ENCODE peak calls at places on chromosomes 7 and 10, in seven cellular contexts. Z is GM23338, E is T-helper 9 cell, U is NCI-H1092, C is HuH-7.5, G is heart left ventricle, R is coronary artery. M is an unnamed sample.
A peak's percentile ranks its signal among the peaks of the same experiment; 100 is the strongest.

GRCh38 chr7:116093516-116094301 is 63.1 kb upstream of the TFEC start:
- DNase-seq in G (no peak), R (no peak), Z (no peak), U (no peak), C (no peak), E (no peak), M (no peak)

GRCh38 chr7:32937344-32938174 is 19.7 kb upstream of the FKBP9 start:
- DNase-seq in E (no peak), Z (no peak), G (peak; percentile 79), C (peak; percentile 28), R (no peak), U (peak; percentile 70), M (peak; percentile 93)

GRCh38 chr7:82050792-82051191 is 280.9 kb upstream of the HGF start:
- DNase-seq in C (no peak), R (no peak), G (no peak), U (no peak), E (no peak), Z (no peak), M (no peak)

GRCh38 chr7:115548756-115549155 is 481.8 kb downstream of the TFEC start:
- DNase-seq in E (no peak), Z (no peak), U (no peak), G (no peak), C (no peak), R (no peak), M (no peak)

GRCh38 chr10:133394801-133395221 is 854 bp downstream of the MTG1 start:
- DNase-seq in E (no peak), R (no peak), Z (no peak), C (no peak), U (no peak), G (no peak), M (no peak)

GRCh38 chr7:130959743-130960207 is 225.8 kb upstream of the KLF14 start:
- DNase-seq in R (no peak), E (no peak), U (no peak), Z (peak; percentile 70), C (no peak), G (no peak), M (no peak)

GRCh38 chr10:46542567-46543323 is 13.7 kb downstream of the GPRIN2 start:
- DNase-seq in G (peak; percentile 19), E (no peak), U (no peak), R (no peak), Z (no peak), C (no peak), M (no peak)

GRCh38 chr7:49927581-49927980 is 154.1 kb downstream of the VWC2 start:
- DNase-seq in C (no peak), Z (no peak), U (no peak), E (no peak), R (no peak), G (no peak), M (no peak)

GRCh38 chr7:150966002-150966401 is 12.1 kb downstream of the KCNH2 start:
- DNase-seq in R (no peak), G (peak; percentile 76), E (no peak), U (no peak), Z (peak; percentile 63), C (no peak), M (peak; percentile 54)

GRCh38 chr10:82934429-82934828 is 1059.4 kb downstream of the NRG3 start:
- DNase-seq in G (no peak), R (no peak), C (no peak), E (no peak), Z (peak; percentile 47), U (no peak), M (no peak)

GRCh38 chr10:102131286-102132170 is 1.3 kb upstream of the PPRC1 start:
- DNase-seq in G (no peak), C (no peak), U (no peak), E (no peak), Z (no peak), R (no peak), M (no peak)

GRCh38 chr7:128827971-128828711 is 2.1 kb upstream of the FLNC start:
- DNase-seq in U (no peak), Z (no peak), R (no peak), C (no peak), E (no peak), G (peak; percentile 91), M (no peak)

GRCh38 chr10:60446855-60447254 is 57.2 kb upstream of the ANK3 start:
- DNase-seq in G (peak; percentile 27), Z (no peak), E (no peak), U (no peak), C (no peak), R (no peak), M (no peak)

GRCh38 chr7:132270517-132270916 is 305.8 kb downstream of the PLXNA4 start:
- DNase-seq in C (no peak), Z (peak; percentile 47), R (no peak), G (no peak), E (no peak), U (no peak), M (no peak)

GRCh38 chr10:104232613-104233102 is 494 bp upstream of the CFAP43 start:
- DNase-seq in G (no peak), E (no peak), C (no peak), U (no peak), R (no peak), Z (no peak), M (no peak)

GRCh38 chr10:11600280-11600679 is 11.2 kb downstream of the USP6NL start:
- DNase-seq in U (no peak), C (no peak), E (no peak), G (no peak), R (no peak), Z (no peak), M (no peak)

GRCh38 chr7:151875862-151876111 is 1.1 kb downstream of the PRKAG2 start:
- DNase-seq in Z (peak; percentile 76), G (no peak), U (no peak), C (peak; percentile 81), R (no peak), E (peak; percentile 59), M (no peak)

GRCh38 chr10:125407000-125407502 is 246.7 kb upstream of the CTBP2 start:
- DNase-seq in G (no peak), C (no peak), Z (no peak), R (no peak), E (no peak), U (no peak), M (no peak)

GRCh38 chr7:98619450-98620321 is 2.6 kb downstream of the NPTX2 start:
- DNase-seq in U (peak; percentile 3), C (peak; percentile 77), G (peak; percentile 62), E (no peak), Z (peak; percentile 66), R (no peak), M (no peak)

GRCh38 chr7:16412535-16413247 is 8.6 kb downstream of the CRPPA start:
- DNase-seq in E (no peak), R (no peak), U (no peak), C (no peak), Z (no peak), G (peak; percentile 42), M (no peak)

GRCh38 chr7:139821349-139822115 is 7.5 kb upstream of the TBXAS1 start:
- DNase-seq in G (no peak), E (no peak), U (no peak), R (no peak), C (no peak), Z (no peak), M (no peak)

GRCh38 chr7:12111461-12112405 is 99.4 kb upstream of the TMEM106B start:
- DNase-seq in G (no peak), R (no peak), U (peak; percentile 71), C (peak; percentile 26), E (no peak), Z (peak; percentile 81), M (no peak)

GRCh38 chr10:98646998-98647917 is 200.5 kb upstream of the HPS1 start:
- DNase-seq in U (no peak), R (no peak), C (no peak), G (no peak), E (no peak), Z (peak; percentile 78), M (peak; percentile 33)

GRCh38 chr7:105839271-105839670 is 37.1 kb downstream of the ATXN7L1 start:
- DNase-seq in R (no peak), C (no peak), U (peak; percentile 20), Z (no peak), E (no peak), G (no peak), M (no peak)

GRCh38 chr7:91288208-91288824 is 24.1 kb downstream of the FZD1 start:
- DNase-seq in G (peak; percentile 44), E (no peak), Z (peak; percentile 89), R (no peak), U (peak; percentile 7), C (no peak), M (peak; percentile 15)

GRCh38 chr10:77504196-77504869 is 133.3 kb downstream of the KCNMA1 start:
- DNase-seq in G (no peak), Z (no peak), R (no peak), E (no peak), C (no peak), U (no peak), M (no peak)

GRCh38 chr10:66931340-66931948 is 5.6 kb downstream of the LRRTM3 start:
- DNase-seq in U (no peak), C (peak; percentile 3), Z (peak; percentile 73), R (no peak), E (no peak), G (no peak), M (peak; percentile 4)

GRCh38 chr7:82572195-82572880 is 128.8 kb upstream of the CACNA2D1 start:
- DNase-seq in E (peak; percentile 42), R (peak; percentile 80), G (peak; percentile 79), C (peak; percentile 62), U (peak; percentile 95), Z (peak; percentile 97), M (peak; percentile 97)